ENCODE peak calls at places on chromosomes 2 and 18, in nine cellular contexts. Q, X, K, Y, B, O, C, J and P are unnamed samples.

GRCh38 chr18:77077836-77078456 is 54.6 kb downstream of the MBP start:
- DNase-seq in Q (no peak), X (no peak), K (no peak), Y (peak), B (peak), O (no peak), C (no peak), J (no peak), P (no peak)

GRCh38 chr2:172373076-172373475 is 54.3 kb upstream of the ITGA6 start:
- DNase-seq in Q (no peak), X (no peak), K (peak), Y (no peak), B (no peak), O (no peak), C (no peak), J (no peak), P (no peak)

GRCh38 chr2:16525265-16525887 is 140.3 kb downstream of the CYRIA start:
- DNase-seq in Q (no peak), X (no peak), K (no peak), Y (no peak), B (no peak), O (no peak), C (no peak), J (peak), P (peak)

GRCh38 chr2:40159333-40159732 is 292.6 kb downstream of the SLC8A1 start:
- DNase-seq in Q (no peak), X (no peak), K (no peak), Y (no peak), B (no peak), O (no peak), C (no peak), J (no peak), P (no peak)

GRCh38 chr2:200090683-200091082 is 135.3 kb downstream of the MAIP1 start:
- DNase-seq in Q (no peak), X (no peak), K (no peak), Y (no peak), B (no peak), O (no peak), C (no peak), J (no peak), P (no peak)

GRCh38 chr2:237482485-237482884 is 4.6 kb upstream of the MLPH start:
- DNase-seq in Q (no peak), X (no peak), K (peak), Y (no peak), B (no peak), O (no peak), C (peak), J (no peak), P (no peak)

GRCh38 chr2:55232863-55233657 is 572 bp downstream of the RPS27A start:
- DNase-seq in Q (peak), X (peak), K (no peak), Y (no peak), B (peak), O (peak), C (no peak), J (no peak), P (no peak)

GRCh38 chr2:222912117-222912516 is 51.3 kb downstream of the ACSL3 start:
- DNase-seq in Q (no peak), X (peak), K (no peak), Y (no peak), B (no peak), O (no peak), C (peak), J (no peak), P (no peak)

GRCh38 chr2:63056309-63057065 is 5.9 kb downstream of the OTX1 start:
- DNase-seq in Q (peak), X (no peak), K (no peak), Y (no peak), B (no peak), O (no peak), C (no peak), J (no peak), P (peak)

GRCh38 chr18:57430983-57431382 is 4.2 kb upstream of the ONECUT2 start:
- DNase-seq in Q (no peak), X (no peak), K (no peak), Y (no peak), B (no peak), O (no peak), C (no peak), J (no peak), P (peak)